ENCODE peak calls at places on chromosomes 6 and 20, in four cellular contexts. One of them, this sample, is unnamed.

GRCh38 chr20:51573576-51574243 is 31.2 kb upstream of the NFATC2 start:
- DNase-seq in AG10803: no peak
- DNase-seq in omental fat pad: no peak
- DNase-seq in NCI-H2171: no peak
- DNase-seq in this sample: peak

GRCh38 chr20:62066339-62066982 is 780 bp upstream of the TAF4 start:
- DNase-seq in AG10803: peak
- DNase-seq in omental fat pad: peak
- DNase-seq in NCI-H2171: peak
- DNase-seq in this sample: peak

GRCh38 chr6:170114956-170115855 is 175.7 kb downstream of the DLL1 start:
- DNase-seq in AG10803: no peak
- DNase-seq in omental fat pad: no peak
- DNase-seq in NCI-H2171: peak
- DNase-seq in this sample: no peak

GRCh38 chr20:3510110-3510509 is 39.3 kb downstream of the ATRN start:
- DNase-seq in AG10803: no peak
- DNase-seq in omental fat pad: no peak
- DNase-seq in NCI-H2171: no peak
- DNase-seq in this sample: peak

GRCh38 chr6:97059473-97059872 is 134.9 kb downstream of the KLHL32 start:
- DNase-seq in AG10803: peak
- DNase-seq in omental fat pad: no peak
- DNase-seq in NCI-H2171: no peak
- DNase-seq in this sample: peak

GRCh38 chr6:16286151-16286522 is 47.8 kb downstream of the GMPR start:
- DNase-seq in AG10803: peak
- DNase-seq in omental fat pad: no peak
- DNase-seq in NCI-H2171: no peak
- DNase-seq in this sample: peak

GRCh38 chr6:169289671-169290408 is 36.2 kb upstream of the THBS2 start:
- DNase-seq in AG10803: peak
- DNase-seq in omental fat pad: no peak
- DNase-seq in NCI-H2171: no peak
- DNase-seq in this sample: peak

GRCh38 chr6:34151321-34152041 is 5.6 kb upstream of the GRM4 start:
- DNase-seq in AG10803: no peak
- DNase-seq in omental fat pad: no peak
- DNase-seq in NCI-H2171: no peak
- DNase-seq in this sample: no peak

GRCh38 chr6:138521800-138522199 is 22.5 kb upstream of the NHSL1 start:
- DNase-seq in AG10803: no peak
- DNase-seq in omental fat pad: no peak
- DNase-seq in NCI-H2171: no peak
- DNase-seq in this sample: no peak

GRCh38 chr20:51837436-51837835 is 35.1 kb upstream of the SALL4 start:
- DNase-seq in AG10803: no peak
- DNase-seq in omental fat pad: no peak
- DNase-seq in NCI-H2171: no peak
- DNase-seq in this sample: no peak

GRCh38 chr6:134826889-134827737 is 122.8 kb downstream of the ALDH8A1 start:
- DNase-seq in AG10803: peak
- DNase-seq in omental fat pad: peak
- DNase-seq in NCI-H2171: no peak
- DNase-seq in this sample: peak

GRCh38 chr6:11280394-11280793 is 47.9 kb upstream of the NEDD9 start:
- DNase-seq in AG10803: no peak
- DNase-seq in omental fat pad: no peak
- DNase-seq in NCI-H2171: no peak
- DNase-seq in this sample: no peak

GRCh38 chr20:41570552-41570951 is 47.6 kb downstream of the CHD6 start:
- DNase-seq in AG10803: peak
- DNase-seq in omental fat pad: no peak
- DNase-seq in NCI-H2171: no peak
- DNase-seq in this sample: peak

GRCh38 chr6:25583099-25583498 is 68.9 kb upstream of the SCGN start:
- DNase-seq in AG10803: no peak
- DNase-seq in omental fat pad: no peak
- DNase-seq in NCI-H2171: no peak
- DNase-seq in this sample: no peak

GRCh38 chr6:26187981-26188635 is 100.9 kb downstream of the HFE start:
- DNase-seq in AG10803: peak
- DNase-seq in omental fat pad: no peak
- DNase-seq in NCI-H2171: no peak
- DNase-seq in this sample: peak

GRCh38 chr6:19864285-19864684 is 27.1 kb downstream of the ID4 start:
- DNase-seq in AG10803: no peak
- DNase-seq in omental fat pad: no peak
- DNase-seq in NCI-H2171: no peak
- DNase-seq in this sample: no peak

GRCh38 chr6:45704056-45704790 is 311.4 kb downstream of the CLIC5 start:
- DNase-seq in AG10803: peak
- DNase-seq in omental fat pad: no peak
- DNase-seq in NCI-H2171: no peak
- DNase-seq in this sample: no peak

GRCh38 chr6:98724537-98724936 is 109.8 kb upstream of the POU3F2 start:
- DNase-seq in AG10803: no peak
- DNase-seq in omental fat pad: no peak
- DNase-seq in NCI-H2171: no peak
- DNase-seq in this sample: no peak

GRCh38 chr6:27630727-27631613 is 158.1 kb upstream of the ZNF184 start:
- DNase-seq in AG10803: no peak
- DNase-seq in omental fat pad: no peak
- DNase-seq in NCI-H2171: peak
- DNase-seq in this sample: peak

GRCh38 chr20:61954276-61955021 is 111.2 kb downstream of the TAF4 start:
- DNase-seq in AG10803: no peak
- DNase-seq in omental fat pad: no peak
- DNase-seq in NCI-H2171: no peak
- DNase-seq in this sample: no peak

GRCh38 chr6:79421001-79421411 is 116.2 kb downstream of the LCA5 start:
- DNase-seq in AG10803: peak
- DNase-seq in omental fat pad: no peak
- DNase-seq in NCI-H2171: no peak
- DNase-seq in this sample: peak

GRCh38 chr20:44832724-44833123 is 22.4 kb upstream of the RIMS4 start:
- DNase-seq in AG10803: peak
- DNase-seq in omental fat pad: no peak
- DNase-seq in NCI-H2171: peak
- DNase-seq in this sample: peak

GRCh38 chr6:167827588-167828324 is 1.0 kb downstream of the AFDN start:
- DNase-seq in AG10803: peak
- DNase-seq in omental fat pad: no peak
- DNase-seq in NCI-H2171: peak
- DNase-seq in this sample: peak

GRCh38 chr6:167712332-167713087 is 114.2 kb upstream of the AFDN start:
- DNase-seq in AG10803: no peak
- DNase-seq in omental fat pad: no peak
- DNase-seq in NCI-H2171: no peak
- DNase-seq in this sample: no peak

This sample was measured in adipocyte.